ENCODE peak calls at places on chromosomes 7 and 10, in seven cellular contexts. V, X, H, A, J, Z and W are unnamed samples. For H3K4me1, the result is how much of the 10 kb centered on the place peaks cover.

GRCh38 chr7:101630591-101630990 is 1.5 kb upstream of the MYL10 start:
- DNase-seq in J (no peak), A (no peak), X (no peak), H (no peak), V (no peak), Z (no peak), W (peak)

GRCh38 chr10:59360605-59361515 is 1.5 kb downstream of the FAM13C start:
- DNase-seq in V (no peak), Z (no peak), J (no peak), A (no peak), H (no peak), X (no peak), W (no peak)

GRCh38 chr7:116194115-116194514 is 16.2 kb upstream of the TES start:
- DNase-seq in J (no peak), H (no peak), A (no peak), V (no peak), Z (no peak), X (no peak), W (no peak)

GRCh38 chr7:34138483-34138882 is 233.1 kb downstream of the BMPER start:
- DNase-seq in Z (no peak), X (no peak), A (no peak), H (no peak), J (no peak), V (no peak), W (no peak)

GRCh38 chr10:29131952-29132820 is 156.7 kb upstream of the LYZL1 start:
- DNase-seq in J (no peak), Z (no peak), A (no peak), V (no peak), X (no peak), H (no peak), W (no peak)

GRCh38 chr7:13467111-13467547 is 522.3 kb downstream of the ETV1 start:
- DNase-seq in X (no peak), J (no peak), V (no peak), H (no peak), A (no peak), Z (no peak), W (no peak)

GRCh38 chr7:44508328-44508990 is 18.0 kb upstream of the NUDCD3 start:
- DNase-seq in A (no peak), X (no peak), J (no peak), H (no peak), Z (no peak), V (no peak), W (no peak)

GRCh38 chr10:129955591-129956284 is 8.3 kb downstream of the EBF3 start:
- DNase-seq in J (no peak), H (no peak), Z (no peak), X (no peak), V (no peak), A (no peak), W (no peak)

GRCh38 chr10:24249829-24250415 is 41.0 kb downstream of the KIAA1217 start:
- DNase-seq in J (no peak), Z (no peak), X (no peak), A (no peak), H (no peak), V (no peak), W (peak)

GRCh38 chr10:46020871-46021553 is 9.4 kb downstream of the NCOA4 start:
- DNase-seq in X (no peak), V (no peak), J (no peak), Z (no peak), A (no peak), H (no peak), W (no peak)

GRCh38 chr7:47830015-47830414 is 118.3 kb downstream of the PKD1L1 start:
- DNase-seq in V (no peak), X (no peak), Z (no peak), A (no peak), H (no peak), J (no peak), W (no peak)

GRCh38 chr7:94391716-94392390 is 2.8 kb upstream of the COL1A2 start:
- DNase-seq in X (no peak), A (peak), H (no peak), J (no peak), Z (no peak), V (peak), W (no peak)

GRCh38 chr7:107044347-107045194 is at the start of gene PRKAR2B:
- DNase-seq in Z (peak), A (peak), J (peak), V (peak), H (peak), X (peak), W (no peak)

GRCh38 chr10:74460812-74461211 is 309.8 kb downstream of the ADK start:
- DNase-seq in H (no peak), X (no peak), J (no peak), V (no peak), Z (no peak), A (no peak), W (no peak)

GRCh38 chr7:85095816-85096215 is 91.0 kb downstream of the SEMA3D start:
- DNase-seq in J (no peak), H (no peak), Z (no peak), X (no peak), A (no peak), V (no peak), W (no peak)

GRCh38 chr10:12720217-12720981 is 281.1 kb downstream of the CCDC3 start:
- DNase-seq in V (peak), X (peak), J (peak), A (no peak), Z (no peak), H (peak), W (peak)

GRCh38 chr7:6608081-6608480 is 7.3 kb upstream of the ZNF853 start:
- DNase-seq in Z (no peak), J (no peak), H (no peak), V (no peak), A (no peak), X (no peak), W (no peak)

GRCh38 chr10:79295593-79295992 is 51.7 kb upstream of the PPIF start:
- DNase-seq in H (no peak), Z (no peak), V (no peak), J (peak), X (no peak), A (no peak), W (no peak)

GRCh38 chr10:46224414-46224682 is 62.4 kb upstream of the ANTXRL start:
- DNase-seq in X (no peak), H (no peak), A (no peak), Z (no peak), V (no peak), J (no peak), W (no peak)

GRCh38 chr7:5677538-5678294 is 103.7 kb downstream of the RNF216 start:
- DNase-seq in Z (peak), J (peak), H (peak), V (peak), A (peak), X (peak), W (peak)

GRCh38 chr10:17064435-17064834 is 65.2 kb downstream of the CUBN start:
- DNase-seq in Z (no peak), A (no peak), H (no peak), J (no peak), V (no peak), X (no peak), W (no peak)

GRCh38 chr10:1674501-1674900 is 62.8 kb downstream of the ADARB2 start:
- DNase-seq in H (no peak), A (no peak), Z (no peak), V (no peak), X (no peak), J (no peak), W (no peak)
- H3K4me1 ChIP-seq in H (under half), A (under half), Z (under half), V (under half), X (under half), J (under half), W (under half)

GRCh38 chr10:11115337-11115736 is 97.7 kb downstream of the CELF2 start:
- DNase-seq in J (no peak), H (no peak), Z (no peak), X (no peak), A (no peak), V (no peak), W (no peak)
- TF ChIP-seq CTCF in J (no peak), H (no peak), Z (no peak), X (no peak), A (no peak), V (no peak), W (no peak)

GRCh38 chr7:76049295-76049694 is 1.4 kb downstream of the MDH2 start:
- DNase-seq in Z (no peak), H (no peak), A (no peak), V (no peak), J (no peak), X (no peak), W (no peak)
- H3K4me1 ChIP-seq in Z (under half), H (under half), A (under half), V (under half), J (under half), X (under half), W (under half)

GRCh38 chr10:49512121-49512809 is 26.7 kb downstream of the ERCC6 start:
- DNase-seq in J (no peak), A (no peak), V (no peak), X (no peak), Z (no peak), H (peak), W (peak)
- TF ChIP-seq CTCF in J (peak), A (peak), V (peak), X (peak), Z (peak), H (peak), W (peak)

GRCh38 chr7:80187279-80187678 is 52.6 kb downstream of the GNAI1 start:
- DNase-seq in A (no peak), H (no peak), V (no peak), Z (no peak), X (no peak), J (no peak), W (no peak)

GRCh38 chr7:80184693-80185092 is 50.1 kb downstream of the GNAI1 start:
- DNase-seq in A (no peak), J (no peak), X (no peak), Z (no peak), V (no peak), H (peak), W (no peak)

GRCh38 chr7:80186721-80187120 is 52.1 kb downstream of the GNAI1 start:
- DNase-seq in V (no peak), H (no peak), A (no peak), X (no peak), Z (no peak), J (no peak), W (no peak)

GRCh38 chr7:80183900-80184685 is 49.5 kb downstream of the GNAI1 start:
- DNase-seq in H (peak), X (no peak), Z (no peak), V (no peak), J (no peak), A (no peak), W (no peak)

GRCh38 chr7:80185571-80185970 is 50.9 kb downstream of the GNAI1 start:
- DNase-seq in X (no peak), J (no peak), A (no peak), Z (no peak), H (no peak), V (no peak), W (no peak)
- H3K4me1 ChIP-seq in X (under half), J (under half), A (under half), Z (under half), H (half or more), V (under half), W (under half)

GRCh38 chr7:130207033-130207432 is 627 bp upstream of the SSMEM1 start:
- DNase-seq in A (no peak), J (no peak), X (no peak), V (no peak), H (no peak), Z (no peak), W (no peak)
- TF ChIP-seq CTCF in A (no peak), J (no peak), X (no peak), V (no peak), H (peak), Z (no peak), W (peak)

GRCh38 chr7:833601-834258 is 1.5 kb downstream of the SUN1 start:
- DNase-seq in J (no peak), V (no peak), A (no peak), Z (no peak), H (no peak), X (no peak), W (no peak)
- H3K4me1 ChIP-seq in J (half or more), V (under half), A (under half), Z (under half), H (under half), X (half or more), W (under half)

GRCh38 chr10:122234416-122234815 is 36.7 kb upstream of the BTBD16 start:
- DNase-seq in H (no peak), V (no peak), X (no peak), A (no peak), J (no peak), Z (no peak), W (no peak)
- TF ChIP-seq CTCF in H (no peak), V (no peak), X (no peak), A (no peak), J (no peak), Z (no peak), W (no peak)

DNA sequence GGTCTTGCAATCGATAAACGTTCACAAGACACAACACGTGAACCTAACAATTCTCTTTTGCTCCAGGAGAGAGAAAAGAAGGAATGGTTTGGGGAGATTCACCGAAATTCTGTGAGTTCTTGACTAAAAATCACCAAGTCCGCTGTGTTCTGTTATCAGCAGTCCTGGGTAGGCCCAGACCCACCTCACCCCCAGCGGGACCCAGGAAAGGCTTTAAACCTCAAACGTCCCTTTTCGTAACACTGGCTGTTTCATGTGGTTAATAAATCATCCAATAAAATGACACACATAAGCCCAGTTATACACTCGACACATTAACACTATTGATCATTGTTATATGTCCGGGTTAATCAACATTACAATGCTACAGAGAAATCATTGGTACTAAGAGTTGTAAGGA is 25.2 kb downstream of the DIP2C start:
- DNase-seq in Z (no peak), V (no peak), A (no peak), H (no peak), X (no peak), J (no peak), W (no peak)
- H3K4me1 ChIP-seq in Z (under half), V (under half), A (under half), H (under half), X (half or more), J (under half), W (under half)